ENCODE peak calls at places on chromosomes 13 and 19, in six cellular contexts. One of them, this sample, is unnamed.

GRCh38 chr19:38005224-38005614 is 98.2 kb downstream of the SIPA1L3 start:
- DNase-seq in K562: no peak
- DNase-seq in H1: no peak
- DNase-seq in GM12892: no peak
- DNase-seq in HepG2: no peak
- DNase-seq in GM12878: no peak
- DNase-seq in this sample: no peak

GRCh38 chr13:74891610-74892009 is 590.4 kb downstream of the TBC1D4 start:
- DNase-seq in K562: no peak
- DNase-seq in H1: no peak
- DNase-seq in GM12892: no peak
- DNase-seq in HepG2: no peak
- DNase-seq in GM12878: no peak
- DNase-seq in this sample: no peak

GRCh38 chr19:1941146-1942077 is at the start of gene CSNK1G2:
- DNase-seq in K562: peak
- DNase-seq in H1: no peak
- DNase-seq in GM12892: no peak
- DNase-seq in HepG2: no peak
- DNase-seq in GM12878: no peak
- DNase-seq in this sample: no peak

GRCh38 chr13:91922969-91923592 is 524.7 kb downstream of the GPC5 start:
- DNase-seq in K562: no peak
- DNase-seq in H1: no peak
- DNase-seq in GM12892: no peak
- DNase-seq in HepG2: peak
- DNase-seq in GM12878: no peak
- DNase-seq in this sample: no peak

GRCh38 chr13:36090592-36090991 is 40.6 kb downstream of the DCLK1 start:
- DNase-seq in K562: no peak
- DNase-seq in H1: no peak
- DNase-seq in GM12892: no peak
- DNase-seq in HepG2: no peak
- DNase-seq in GM12878: no peak
- DNase-seq in this sample: no peak

GRCh38 chr19:31214086-31214485 is 135.2 kb downstream of the TSHZ3 start:
- DNase-seq in K562: peak
- DNase-seq in H1: no peak
- DNase-seq in GM12892: no peak
- DNase-seq in HepG2: no peak
- DNase-seq in GM12878: no peak
- DNase-seq in this sample: no peak

GRCh38 chr13:73956101-73956500 is 178.1 kb downstream of the KLF12 start:
- DNase-seq in K562: no peak
- DNase-seq in H1: no peak
- DNase-seq in GM12892: no peak
- DNase-seq in HepG2: no peak
- DNase-seq in GM12878: no peak
- DNase-seq in this sample: no peak

GRCh38 chr13:97125051-97125809 is 96.9 kb upstream of the MBNL2 start:
- DNase-seq in K562: no peak
- DNase-seq in H1: no peak
- DNase-seq in GM12892: no peak
- DNase-seq in HepG2: peak
- DNase-seq in GM12878: peak
- DNase-seq in this sample: no peak

GRCh38 chr19:38441660-38442348 is 8.3 kb downstream of the RYR1 start:
- DNase-seq in K562: peak
- DNase-seq in H1: no peak
- DNase-seq in GM12892: no peak
- DNase-seq in HepG2: peak
- DNase-seq in GM12878: no peak
- DNase-seq in this sample: no peak

GRCh38 chr13:98820744-98821371 is 68.4 kb upstream of the SLC15A1 start:
- DNase-seq in K562: no peak
- DNase-seq in H1: no peak
- DNase-seq in GM12892: no peak
- DNase-seq in HepG2: no peak
- DNase-seq in GM12878: no peak
- DNase-seq in this sample: no peak

GRCh38 chr13:28741080-28741479 is 22.3 kb upstream of the SLC46A3 start:
- DNase-seq in K562: no peak
- DNase-seq in H1: no peak
- DNase-seq in GM12892: no peak
- DNase-seq in HepG2: no peak
- DNase-seq in GM12878: no peak
- DNase-seq in this sample: no peak

GRCh38 chr19:2556221-2557092 is 80.5 kb downstream of the GADD45B start:
- DNase-seq in K562: no peak
- DNase-seq in H1: no peak
- DNase-seq in GM12892: no peak
- DNase-seq in HepG2: no peak
- DNase-seq in GM12878: no peak
- DNase-seq in this sample: no peak

GRCh38 chr19:13790354-13790753 is 4.9 kb upstream of the ZSWIM4 start:
- DNase-seq in K562: no peak
- DNase-seq in H1: no peak
- DNase-seq in GM12892: no peak
- DNase-seq in HepG2: no peak
- DNase-seq in GM12878: no peak
- DNase-seq in this sample: no peak

GRCh38 chr13:41075034-41075433 is 13.7 kb downstream of the WBP4 start:
- DNase-seq in K562: peak
- DNase-seq in H1: no peak
- DNase-seq in GM12892: no peak
- DNase-seq in HepG2: no peak
- DNase-seq in GM12878: no peak
- DNase-seq in this sample: no peak

GRCh38 chr19:41944336-41944735 is 14.8 kb downstream of the RABAC1 start:
- DNase-seq in K562: no peak
- DNase-seq in H1: no peak
- DNase-seq in GM12892: no peak
- DNase-seq in HepG2: no peak
- DNase-seq in GM12878: no peak
- DNase-seq in this sample: no peak

GRCh38 chr19:3642987-3643386 is 16.4 kb upstream of the CACTIN start:
- DNase-seq in K562: peak
- DNase-seq in H1: no peak
- DNase-seq in GM12892: no peak
- DNase-seq in HepG2: no peak
- DNase-seq in GM12878: no peak
- DNase-seq in this sample: no peak

GRCh38 chr13:48159436-48160225 is 64.7 kb upstream of the MED4 start:
- DNase-seq in K562: no peak
- DNase-seq in H1: peak
- DNase-seq in GM12892: no peak
- DNase-seq in HepG2: no peak
- DNase-seq in GM12878: no peak
- DNase-seq in this sample: no peak

DNA sequence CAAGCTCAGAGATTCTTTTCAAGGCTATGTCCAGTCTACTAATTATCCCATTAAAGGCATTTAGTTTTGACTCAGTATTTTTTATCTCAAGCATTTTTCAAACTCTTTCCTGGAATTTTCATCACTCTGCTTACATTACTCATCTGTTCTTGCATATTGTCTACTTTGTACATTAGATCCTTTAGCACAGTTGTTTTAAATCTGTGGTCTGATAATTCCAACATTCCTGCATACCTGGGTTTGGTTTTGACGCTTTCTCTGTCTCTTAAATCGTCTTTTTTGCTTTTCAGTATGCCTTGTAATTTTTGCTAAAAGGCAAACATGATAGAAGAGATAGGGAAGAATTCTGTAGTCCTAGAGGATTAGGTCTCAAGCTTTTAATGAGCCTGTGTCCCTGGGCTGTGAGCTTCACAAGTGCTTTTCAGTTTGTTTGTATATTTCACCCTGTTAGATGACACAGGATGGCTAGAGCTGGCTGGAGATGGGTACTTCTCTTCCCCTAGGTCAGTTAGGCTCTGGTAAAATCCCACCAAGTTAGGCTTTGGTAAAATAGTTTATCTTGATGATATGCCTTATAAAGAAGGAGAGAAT is 46.1 kb upstream of the GPC6 start:
- DNase-seq in K562: no peak
- DNase-seq in H1: no peak
- DNase-seq in GM12892: no peak
- DNase-seq in HepG2: no peak
- DNase-seq in GM12878: no peak
- DNase-seq in this sample: no peak
- TF ChIP-seq TAF1 in K562: no peak
- TF ChIP-seq TAF1 in H1: no peak
- TF ChIP-seq TAF1 in GM12892: no peak
- TF ChIP-seq TAF1 in HepG2: no peak
- TF ChIP-seq TAF1 in GM12878: no peak
- TF ChIP-seq TAF1 in this sample: no peak

GRCh38 chr19:49473868-49474544 is at the start of gene FLT3LG:
- DNase-seq in K562: peak
- DNase-seq in H1: no peak
- DNase-seq in GM12892: peak
- DNase-seq in HepG2: peak
- DNase-seq in GM12878: no peak
- DNase-seq in this sample: peak
- TF ChIP-seq POLR2A in K562: no peak
- TF ChIP-seq POLR2A in H1: no peak
- TF ChIP-seq POLR2A in GM12892: no peak
- TF ChIP-seq POLR2A in HepG2: peak
- TF ChIP-seq POLR2A in GM12878: peak
- TF ChIP-seq POLR2A in this sample: no peak

GRCh38 chr19:18291019-18291524 is 9.7 kb upstream of the JUND start:
- DNase-seq in K562: no peak
- DNase-seq in H1: no peak
- DNase-seq in GM12892: no peak
- DNase-seq in HepG2: no peak
- DNase-seq in GM12878: no peak
- DNase-seq in this sample: no peak
- TF ChIP-seq TAF1 in K562: no peak
- TF ChIP-seq TAF1 in H1: no peak
- TF ChIP-seq TAF1 in GM12892: no peak
- TF ChIP-seq TAF1 in HepG2: no peak
- TF ChIP-seq TAF1 in GM12878: no peak
- TF ChIP-seq TAF1 in this sample: no peak

GRCh38 chr19:54084410-54084809 is 3.2 kb upstream of the TARM1 start:
- DNase-seq in K562: no peak
- DNase-seq in H1: no peak
- DNase-seq in GM12892: no peak
- DNase-seq in HepG2: no peak
- DNase-seq in GM12878: no peak
- DNase-seq in this sample: no peak

GRCh38 chr19:54077334-54077733 is 3.8 kb downstream of the TARM1 start:
- DNase-seq in K562: peak
- DNase-seq in H1: no peak
- DNase-seq in GM12892: no peak
- DNase-seq in HepG2: no peak
- DNase-seq in GM12878: no peak
- DNase-seq in this sample: no peak

DNA sequence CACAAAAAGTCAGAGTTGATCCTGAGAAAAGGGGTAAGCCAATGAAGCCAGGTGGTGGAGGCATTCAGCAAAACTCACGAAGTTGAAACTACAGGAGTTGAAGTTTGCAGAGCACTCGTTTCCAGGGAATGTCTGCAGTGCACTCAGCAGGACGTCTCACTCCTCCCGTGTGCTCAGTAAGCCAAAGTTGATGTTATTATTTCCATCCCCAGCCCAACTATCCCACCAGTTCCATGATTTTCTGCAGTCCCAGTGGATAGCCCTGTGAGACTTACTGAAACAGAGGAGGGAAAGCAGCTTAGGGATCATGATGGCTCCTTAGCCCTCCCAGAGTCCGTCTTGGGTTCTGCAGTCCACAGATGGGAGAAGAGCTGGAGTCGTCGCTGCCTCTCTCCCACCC is at the start of gene TARM1:
- DNase-seq in K562: no peak
- DNase-seq in H1: no peak
- DNase-seq in GM12892: no peak
- DNase-seq in HepG2: no peak
- DNase-seq in GM12878: no peak
- DNase-seq in this sample: no peak
- TF ChIP-seq POLR2A in K562: no peak
- TF ChIP-seq POLR2A in H1: no peak
- TF ChIP-seq POLR2A in GM12892: no peak
- TF ChIP-seq POLR2A in HepG2: no peak
- TF ChIP-seq POLR2A in GM12878: no peak
- TF ChIP-seq POLR2A in this sample: no peak

GRCh38 chr19:18100710-18101109 is 3.1 kb downstream of the MAST3 start:
- DNase-seq in K562: peak
- DNase-seq in H1: no peak
- DNase-seq in GM12892: no peak
- DNase-seq in HepG2: peak
- DNase-seq in GM12878: no peak
- DNase-seq in this sample: no peak

GRCh38 chr19:18097993-18098890 is 664 bp downstream of the MAST3 start:
- DNase-seq in K562: no peak
- DNase-seq in H1: no peak
- DNase-seq in GM12892: no peak
- DNase-seq in HepG2: no peak
- DNase-seq in GM12878: no peak
- DNase-seq in this sample: no peak

GRCh38 chr19:18099623-18099995 is 2.0 kb downstream of the MAST3 start:
- DNase-seq in K562: no peak
- DNase-seq in H1: no peak
- DNase-seq in GM12892: no peak
- DNase-seq in HepG2: no peak
- DNase-seq in GM12878: no peak
- DNase-seq in this sample: no peak

GRCh38 chr19:18097217-18097992 is at the start of gene MAST3:
- DNase-seq in K562: peak
- DNase-seq in H1: no peak
- DNase-seq in GM12892: peak
- DNase-seq in HepG2: peak
- DNase-seq in GM12878: peak
- DNase-seq in this sample: peak

GRCh38 chr19:18098891-18099622 is 1.5 kb downstream of the MAST3 start:
- DNase-seq in K562: peak
- DNase-seq in H1: no peak
- DNase-seq in GM12892: peak
- DNase-seq in HepG2: no peak
- DNase-seq in GM12878: peak
- DNase-seq in this sample: peak
- TF ChIP-seq TAF1 in K562: no peak
- TF ChIP-seq TAF1 in H1: no peak
- TF ChIP-seq TAF1 in GM12892: peak
- TF ChIP-seq TAF1 in HepG2: no peak
- TF ChIP-seq TAF1 in GM12878: peak
- TF ChIP-seq TAF1 in this sample: peak

GRCh38 chr13:26961890-26962615 is 201.5 kb upstream of the GPR12 start:
- DNase-seq in K562: peak
- DNase-seq in H1: no peak
- DNase-seq in GM12892: no peak
- DNase-seq in HepG2: peak
- DNase-seq in GM12878: no peak
- DNase-seq in this sample: no peak
- TF ChIP-seq POLR2A in K562: no peak
- TF ChIP-seq POLR2A in H1: no peak
- TF ChIP-seq POLR2A in GM12892: no peak
- TF ChIP-seq POLR2A in HepG2: no peak
- TF ChIP-seq POLR2A in GM12878: no peak
- TF ChIP-seq POLR2A in this sample: no peak

This sample was measured in GM12891.